ENCODE peak calls at places on chromosomes 3 and 15, in four cellular contexts. W, L, I and E are unnamed samples.

GRCh38 chr3:127392146-127392470 is 104.3 kb upstream of the PRR20G start:
- DNase-seq in W (no peak), L (no peak), I (no peak), E (no peak)

GRCh38 chr3:14725564-14726420 is 50.9 kb downstream of the C3orf20 start:
- DNase-seq in W (no peak), L (peak; percentile 71), I (no peak), E (no peak)

GRCh38 chr3:34248352-34248751 is 449.9 kb downstream of the PDCD6IP start:
- DNase-seq in W (no peak), L (no peak), I (no peak), E (no peak)

GRCh38 chr3:132276228-132276906 is 40.8 kb upstream of the ACP3 start:
- DNase-seq in W (no peak), L (no peak), I (no peak), E (no peak)

GRCh38 chr15:92005154-92005553 is 151.6 kb downstream of the SLCO3A1 start:
- DNase-seq in W (no peak), L (no peak), I (no peak), E (no peak)

GRCh38 chr3:38453914-38454178 is 156 bp downstream of the ACVR2B start:
- DNase-seq in W (no peak), L (no peak), I (no peak), E (no peak)

GRCh38 chr3:14345496-14346150 is 56.8 kb upstream of the SLC6A6 start:
- DNase-seq in W (no peak), L (no peak), I (no peak), E (no peak)

GRCh38 chr15:63351170-63351569 is 30.5 kb downstream of the CA12 start:
- DNase-seq in W (no peak), L (no peak), I (no peak), E (no peak)

GRCh38 chr3:16789344-16790100 is 95.2 kb upstream of the PLCL2 start:
- DNase-seq in W (no peak), L (no peak), I (no peak), E (no peak)

GRCh38 chr3:14227866-14228265 is 49.2 kb downstream of the LSM3 start:
- DNase-seq in W (no peak), L (no peak), I (no peak), E (no peak)

GRCh38 chr3:57757642-57758297 is 1.7 kb downstream of the SLMAP start:
- DNase-seq in W (peak; percentile 35), L (no peak), I (peak; percentile 13), E (no peak)

GRCh38 chr3:141115752-141116541 is 64.8 kb downstream of the SPSB4 start:
- DNase-seq in W (no peak), L (no peak), I (no peak), E (no peak)

GRCh38 chr3:143203848-143204247 is 84.3 kb downstream of the CHST2 start:
- DNase-seq in W (peak; percentile 44), L (peak; percentile 21), I (no peak), E (no peak)

GRCh38 chr15:92097473-92098178 is 244.1 kb downstream of the SLCO3A1 start:
- DNase-seq in W (peak; percentile 47), L (peak; percentile 58), I (peak; percentile 51), E (no peak)

GRCh38 chr3:71127463-71128243 is 455.9 kb downstream of the FOXP1 start:
- DNase-seq in W (peak; percentile 85), L (peak; percentile 36), I (no peak), E (no peak)

DNA sequence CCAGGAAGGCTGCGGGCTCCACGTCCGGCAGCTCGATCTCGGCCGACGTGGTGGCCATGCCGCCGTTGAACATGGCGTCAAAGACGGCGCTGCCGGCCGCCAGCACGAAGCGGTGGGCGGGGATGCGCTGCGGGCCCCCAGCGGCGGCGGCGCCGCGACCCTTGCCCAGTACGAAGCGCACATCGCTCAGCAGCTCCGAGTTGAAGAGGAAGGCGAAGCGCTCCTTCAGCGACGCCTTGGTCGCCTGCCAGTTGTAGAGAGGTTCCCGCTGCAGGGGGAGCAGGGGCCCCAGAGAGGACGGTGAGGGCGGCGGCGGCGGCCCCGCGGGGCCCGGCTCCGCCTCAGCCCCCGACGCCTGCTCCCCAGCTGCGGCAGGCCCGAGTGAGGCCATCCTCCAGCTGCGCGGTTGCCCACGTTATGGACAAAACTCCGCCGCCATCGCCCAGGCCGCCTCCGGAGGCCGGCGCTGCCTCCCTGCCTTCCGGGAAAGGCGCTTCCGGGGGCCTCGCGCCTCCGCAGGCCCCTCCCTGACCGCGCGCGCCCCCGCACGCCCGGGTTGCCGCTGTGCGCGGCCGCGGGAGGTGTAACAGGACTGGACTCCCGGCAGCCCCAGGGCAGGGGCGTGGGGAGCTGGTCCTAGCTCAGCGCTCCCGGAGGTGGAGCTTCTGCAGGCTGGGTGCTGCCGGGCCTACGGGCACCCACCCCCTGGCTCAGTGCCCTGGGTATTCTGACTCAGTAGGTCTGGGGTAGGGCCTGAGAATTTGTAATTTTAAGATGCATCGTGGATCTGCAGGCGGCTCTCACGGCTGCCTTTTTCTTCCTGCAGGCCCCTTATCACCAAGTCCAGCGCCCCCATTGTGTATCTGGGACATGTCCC is at the start of gene BTBD1:
- DNase-seq in W (peak; percentile 97), L (peak; percentile 97), I (peak; percentile 70), E (peak; percentile 90)
- TF ChIP-seq CTCF in W (peak; percentile 9), L (peak; percentile 13), I (no peak), E (no peak)

GRCh38 chr15:55318588-55319494 is at the start of the genes PIGB and PIGBOS1:
- DNase-seq in W (peak; percentile 91), L (peak; percentile 90), I (peak; percentile 53), E (peak; percentile 45)
- TF ChIP-seq CTCF in W (no peak), L (peak; percentile 4), I (peak; percentile 19), E (peak; percentile 28)

DNA sequence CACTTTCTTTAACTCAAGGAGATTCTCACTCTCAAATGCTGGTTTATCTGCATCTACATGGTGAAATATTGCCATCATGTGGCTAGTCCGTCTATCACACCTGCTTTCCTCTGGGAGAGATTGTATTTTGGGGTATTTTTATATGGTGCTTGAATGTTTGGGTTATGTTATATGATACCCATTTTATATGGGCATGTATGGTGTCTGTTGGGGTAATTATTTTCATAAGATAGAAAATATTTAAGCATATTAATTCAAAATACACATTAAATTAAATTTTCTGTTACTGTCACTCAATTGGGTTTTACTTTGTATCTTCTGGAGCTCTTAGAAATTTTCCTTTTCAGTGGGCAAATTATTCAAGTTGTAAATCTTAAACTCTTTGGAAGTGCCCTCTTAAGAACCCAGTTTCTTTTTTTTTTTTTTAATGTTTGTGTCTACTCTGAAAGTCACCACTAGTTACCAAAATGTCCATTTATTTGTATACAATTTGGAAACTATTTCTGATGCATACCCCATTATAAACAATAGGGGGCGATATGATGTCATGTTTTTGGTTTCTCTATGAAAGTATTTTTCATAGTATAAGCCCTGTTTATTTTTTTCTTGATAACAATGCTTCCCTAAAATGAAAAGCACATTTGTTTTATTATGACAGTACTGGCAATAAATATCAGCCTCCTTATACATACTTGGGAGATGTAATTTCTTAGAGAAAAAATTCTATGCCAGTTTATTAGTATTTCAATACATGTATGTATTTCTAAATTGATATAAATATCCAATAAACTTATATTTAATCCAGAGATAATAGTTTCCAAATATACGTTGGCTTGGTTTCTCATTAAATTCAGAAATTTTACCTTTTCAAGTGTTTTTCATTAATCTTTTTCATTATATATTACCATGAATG is 36.1 kb upstream of the PLSCR5 start:
- DNase-seq in W (peak; percentile 73), L (peak; percentile 44), I (no peak), E (no peak)
- TF ChIP-seq CTCF in W (peak; percentile 60), L (peak; percentile 72), I (peak; percentile 68), E (peak; percentile 4)

DNA sequence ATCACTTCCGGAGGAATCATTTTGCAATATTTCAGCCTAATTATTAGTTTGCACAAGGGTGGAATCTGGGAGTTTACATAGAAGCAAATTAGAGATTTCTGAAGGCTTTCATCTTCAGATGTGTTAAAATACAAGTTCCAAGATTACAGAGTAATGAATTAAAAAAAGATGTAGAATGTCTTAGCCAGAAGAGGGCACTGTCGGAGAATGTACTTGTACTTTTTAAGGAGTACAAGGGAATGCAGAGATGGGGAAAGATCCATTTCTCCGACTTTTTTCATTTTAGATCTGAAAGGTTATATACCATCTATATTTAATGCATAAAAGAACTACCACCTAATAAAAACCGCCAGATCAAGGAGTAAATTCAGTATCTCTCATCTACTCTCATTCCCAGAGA is 43.1 kb upstream of the WDR5B start:
- DNase-seq in W (peak; percentile 72), L (peak; percentile 73), I (no peak), E (no peak)
- TF ChIP-seq CTCF in W (peak; percentile 42), L (peak; percentile 62), I (peak; percentile 57), E (no peak)

GRCh38 chr15:76812381-76812780 is 92.8 kb downstream of the SCAPER start:
- DNase-seq in W (no peak), L (no peak), I (no peak), E (no peak)
- TF ChIP-seq CTCF in W (no peak), L (no peak), I (no peak), E (no peak)

DNA sequence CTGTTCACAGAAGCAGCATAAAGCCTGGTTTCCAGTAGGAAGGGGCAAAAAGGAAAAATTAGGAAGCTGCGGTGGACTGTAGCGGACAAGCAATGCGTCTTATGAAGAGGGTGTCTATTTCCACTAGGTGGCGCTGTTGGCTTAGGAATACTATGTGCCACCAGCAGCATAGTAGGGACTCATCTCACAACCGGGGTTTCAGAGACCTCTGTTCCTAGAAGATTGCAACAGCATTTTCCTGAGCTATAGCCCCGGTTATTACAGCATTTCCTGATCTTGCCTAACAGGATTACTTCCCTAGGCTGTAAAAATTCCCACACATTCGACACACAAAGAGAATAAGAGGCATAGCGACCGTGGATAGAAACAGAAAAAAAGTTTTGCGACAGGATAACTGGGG is 683.0 kb downstream of the TBL1XR1 start:
- DNase-seq in W (peak; percentile 8), L (peak; percentile 42), I (no peak), E (no peak)
- TF ChIP-seq CTCF in W (peak; percentile 31), L (peak; percentile 56), I (peak; percentile 31), E (peak; percentile 35)

DNA sequence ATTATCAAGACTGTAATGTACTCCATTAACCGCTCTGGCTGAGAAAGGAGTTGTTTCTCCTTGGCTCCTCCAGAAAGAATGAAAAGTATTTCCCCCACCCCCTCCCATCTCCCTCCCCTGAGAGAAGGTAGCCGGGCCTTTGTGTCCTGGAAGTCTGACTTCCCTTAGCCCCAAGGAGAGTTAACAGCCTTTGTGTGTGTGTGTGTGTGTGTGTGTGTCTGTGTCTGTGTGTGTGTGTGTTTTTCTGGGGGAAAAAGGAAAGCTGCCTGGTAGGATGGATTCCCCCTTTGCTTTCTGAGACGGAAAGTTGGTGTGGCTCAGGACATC is 54.3 kb upstream of the UBE2E1 start:
- DNase-seq in W (peak; percentile 26), L (peak; percentile 46), I (no peak), E (no peak)
- TF ChIP-seq CTCF in W (no peak), L (no peak), I (no peak), E (no peak)

GRCh38 chr15:62307551-62307950 is 142.5 kb upstream of the C2CD4B start:
- DNase-seq in W (peak; percentile 51), L (peak; percentile 79), I (no peak), E (no peak)

GRCh38 chr15:62301993-62302665 is 137.0 kb upstream of the C2CD4B start:
- DNase-seq in W (peak; percentile 17), L (peak; percentile 61), I (no peak), E (no peak)

DNA sequence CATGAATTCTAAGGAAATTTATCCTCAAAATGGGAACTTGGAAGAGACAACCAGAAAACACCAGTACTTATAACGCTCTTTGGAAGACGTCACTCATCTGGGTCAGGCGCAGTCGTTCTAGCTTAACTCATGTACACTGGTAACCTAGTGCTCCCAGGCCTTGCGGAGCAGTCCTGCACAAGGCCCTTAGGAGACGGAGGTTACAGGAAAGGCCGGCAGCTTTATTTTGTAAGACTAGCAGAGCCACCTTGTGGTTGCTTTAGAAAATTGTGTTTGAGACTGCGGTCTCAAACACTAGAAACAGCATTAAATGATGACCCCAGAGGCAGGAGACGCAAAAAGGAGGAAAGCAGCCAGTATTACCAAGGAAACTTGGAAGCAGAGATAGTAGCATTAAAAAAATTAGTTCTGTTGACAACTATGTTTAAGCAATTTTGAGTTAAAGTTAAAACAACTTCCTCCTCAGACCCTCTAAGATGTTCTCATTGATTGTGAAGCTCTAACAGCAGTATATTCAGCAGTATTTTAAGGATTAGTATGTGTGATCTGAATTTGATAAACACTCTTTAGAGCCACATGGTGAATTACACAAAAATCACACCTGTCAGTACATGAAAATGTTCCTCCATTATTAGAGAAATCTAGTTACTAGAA is 141.9 kb upstream of the C2CD4B start:
- DNase-seq in W (peak; percentile 75), L (peak; percentile 82), I (peak; percentile 28), E (no peak)
- TF ChIP-seq CTCF in W (peak; percentile 66), L (peak; percentile 68), I (peak; percentile 77), E (peak; percentile 68)